ENCODE peak calls at places on chromosomes 4 and X, in nine cellular contexts. I is activated CD8-positive, alpha-beta memory T cell treated with anti-CD3 and anti-CD28 coated beads for 48 hours; J is hepatocyte; P is effector memory CD4-positive, alpha-beta T cell; E is stimulated activated CD4-positive, alpha-beta T cell treated with anti-CD3 and anti-CD28 coated beads, Interleukin-15, amount 100 ng/mL, for 24 hours; T is fibroblast of lung; R is GM13977; B is HEK293T; A is mesothelial cell of epicardium. D is an unnamed sample.

GRCh38 chr4:171202908-171203307 is 610.3 kb upstream of the GALNTL6 start:
- DNase-seq in A (no peak), T (no peak), P (no peak), R (no peak), I (no peak), E (no peak), J (peak), B (no peak), D (peak)

GRCh38 chr4:5511791-5512190 is 196.6 kb downstream of the EVC2 start:
- DNase-seq in J (no peak), T (peak), A (no peak), P (no peak), B (no peak), E (no peak), R (no peak), I (no peak), D (no peak)

GRCh38 chr4:102037566-102037965 is 247.0 kb downstream of the BANK1 start:
- DNase-seq in T (no peak), J (no peak), P (no peak), B (no peak), E (no peak), A (no peak), R (no peak), I (no peak), D (peak)

GRCh38 chr4:5638976-5639375 is 69.4 kb downstream of the EVC2 start:
- DNase-seq in B (no peak), A (no peak), R (no peak), I (no peak), E (no peak), T (peak), J (no peak), P (no peak), D (no peak)

GRCh38 chrX:104502460-104502859 is 63.5 kb upstream of the IL1RAPL2 start:
- DNase-seq in R (no peak), E (no peak), P (no peak), I (no peak), T (no peak), B (no peak), A (no peak), J (no peak), D (no peak)

GRCh38 chr4:6338175-6338950 is 68.7 kb downstream of the WFS1 start:
- DNase-seq in B (no peak), T (no peak), R (no peak), P (peak), J (no peak), I (no peak), A (no peak), E (no peak), D (no peak)

GRCh38 chr4:133149932-133150642 is 993 bp downstream of the PCDH10 start:
- DNase-seq in J (no peak), B (no peak), A (no peak), E (no peak), I (no peak), R (peak), T (peak), P (no peak), D (peak)

GRCh38 chr4:184163813-184164212 is 53.9 kb downstream of the ENPP6 start:
- DNase-seq in E (peak), I (no peak), J (peak), R (no peak), B (peak), P (no peak), A (peak), T (peak), D (peak)

GRCh38 chrX:49282647-49283011 is 13.0 kb downstream of the PPP1R3F start:
- DNase-seq in A (no peak), B (peak), T (peak), J (peak), P (no peak), E (no peak), I (no peak), R (no peak), D (no peak)

GRCh38 chr4:105453550-105454201 is 20.2 kb downstream of the PPA2 start:
- DNase-seq in A (no peak), E (peak), I (no peak), R (peak), J (no peak), P (no peak), T (peak), B (no peak), D (peak)

GRCh38 chrX:24079405-24079804 is 24.6 kb downstream of the EIF2S3 start:
- DNase-seq in T (no peak), B (no peak), P (no peak), J (no peak), E (no peak), I (no peak), R (no peak), A (no peak), D (peak)

GRCh38 chr4:118732591-118733330 is 47.6 kb downstream of the METTL14 start:
- DNase-seq in B (no peak), I (no peak), R (no peak), E (no peak), J (no peak), A (no peak), P (no peak), T (peak), D (no peak)